ENCODE peak calls at places on chromosomes 1 and 21, in five cellular contexts. X is Caco-2, D is AG04450, S is uterus, U is Calu3. W is an unnamed sample.

GRCh38 chr1:47582891-47583608 is 145.2 kb downstream of the FOXD2 start:
- DNase-seq in X (no peak), S (no peak), D (no peak), U (no peak), W (peak; percentile 21)

GRCh38 chr1:197761654-197762053 is 13.6 kb downstream of the DENND1B start:
- DNase-seq in D (no peak), S (no peak), X (no peak), U (no peak), W (no peak)

GRCh38 chr1:23100074-23100748 is 68.4 kb downstream of the LUZP1 start:
- DNase-seq in X (no peak), D (peak; percentile 86), U (no peak), S (peak; percentile 42), W (no peak)

GRCh38 chr1:12422488-12422887 is 192.7 kb downstream of the VPS13D start:
- DNase-seq in S (no peak), U (no peak), X (no peak), D (no peak), W (no peak)

GRCh38 chr1:221712198-221712684 is 29.6 kb downstream of the DUSP10 start:
- DNase-seq in U (no peak), X (no peak), S (no peak), D (peak; percentile 88), W (no peak)

GRCh38 chr1:69568435-69569280 is 936 bp downstream of the LRRC7 start:
- DNase-seq in U (no peak), S (no peak), D (no peak), X (no peak), W (peak; percentile 37)

GRCh38 chr1:46369542-46370213 is 24.4 kb upstream of the FAAH start:
- DNase-seq in X (no peak), D (no peak), S (no peak), U (no peak), W (no peak)

GRCh38 chr1:228500143-228500736 is 13.1 kb downstream of the RNF187 start:
- DNase-seq in S (no peak), D (no peak), U (no peak), X (no peak), W (no peak)

GRCh38 chr1:9902060-9902452 is 8.0 kb downstream of the CTNNBIP1 start:
- DNase-seq in S (no peak), D (no peak), X (no peak), U (no peak), W (no peak)

GRCh38 chr21:28212056-28212455 is 780.6 kb downstream of the LTN1 start:
- DNase-seq in U (no peak), S (peak; percentile 89), D (no peak), X (no peak), W (no peak)

GRCh38 chr1:181440510-181440909 is 42.8 kb upstream of the CACNA1E start:
- DNase-seq in U (no peak), X (no peak), D (no peak), S (no peak), W (no peak)

GRCh38 chr1:46642091-46642680 is 25.6 kb upstream of the MOB3C start:
- DNase-seq in X (no peak), U (no peak), S (no peak), D (no peak), W (no peak)

GRCh38 chr1:29180497-29181412 is 945 bp downstream of the SRSF4 start:
- DNase-seq in U (no peak), D (no peak), S (no peak), X (no peak), W (no peak)

GRCh38 chr1:117631361-117631760 is 25.5 kb downstream of the TENT5C start:
- DNase-seq in X (peak; percentile 41), D (no peak), S (no peak), U (no peak), W (no peak)

GRCh38 chr1:160739098-160739511 is at the start of gene SLAMF7:
- DNase-seq in D (no peak), U (peak; percentile 43), S (no peak), X (no peak), W (no peak)

GRCh38 chr1:245234217-245235120 is 79.7 kb downstream of the KIF26B start:
- DNase-seq in D (no peak), S (no peak), U (no peak), X (no peak), W (no peak)

GRCh38 chr1:4175566-4176405 is 275.7 kb upstream of the C1orf174 start:
- DNase-seq in S (no peak), U (no peak), D (no peak), X (no peak), W (no peak)

GRCh38 chr1:95829581-95829980 is 595.6 kb downstream of the RWDD3 start:
- DNase-seq in D (no peak), S (no peak), X (no peak), U (no peak), W (no peak)

GRCh38 chr1:205374205-205375078 is 17.7 kb upstream of the KLHDC8A start:
- DNase-seq in U (no peak), X (no peak), D (no peak), S (no peak), W (no peak)

GRCh38 chr1:41840592-41841246 is 78.0 kb downstream of the HIVEP3 start:
- DNase-seq in D (no peak), S (no peak), U (peak; percentile 8), X (no peak), W (no peak)

GRCh38 chr21:32782698-32783097 is 11.1 kb upstream of the PAXBP1 start:
- DNase-seq in S (no peak), D (no peak), U (no peak), X (no peak), W (no peak)
- TF ChIP-seq CTCF in S (no peak), D (no peak), U (no peak), X (no peak), W (no peak)

GRCh38 chr1:59776960-59777852 is 37.5 kb upstream of the HOOK1 start:
- DNase-seq in X (no peak), U (no peak), D (no peak), S (no peak), W (no peak)
- TF ChIP-seq CTCF in X (no peak), U (no peak), D (peak; percentile 29), S (no peak), W (no peak)

GRCh38 chr1:13482600-13482999 is 31.2 kb downstream of the LRRC38 start:
- DNase-seq in X (no peak), D (no peak), S (no peak), U (no peak), W (no peak)

GRCh38 chr1:13492711-13493110 is 21.1 kb downstream of the LRRC38 start:
- DNase-seq in S (no peak), D (no peak), U (no peak), X (no peak), W (no peak)

GRCh38 chr1:13483946-13484345 is 29.9 kb downstream of the LRRC38 start:
- DNase-seq in S (no peak), D (no peak), U (no peak), X (no peak), W (no peak)

DNA sequence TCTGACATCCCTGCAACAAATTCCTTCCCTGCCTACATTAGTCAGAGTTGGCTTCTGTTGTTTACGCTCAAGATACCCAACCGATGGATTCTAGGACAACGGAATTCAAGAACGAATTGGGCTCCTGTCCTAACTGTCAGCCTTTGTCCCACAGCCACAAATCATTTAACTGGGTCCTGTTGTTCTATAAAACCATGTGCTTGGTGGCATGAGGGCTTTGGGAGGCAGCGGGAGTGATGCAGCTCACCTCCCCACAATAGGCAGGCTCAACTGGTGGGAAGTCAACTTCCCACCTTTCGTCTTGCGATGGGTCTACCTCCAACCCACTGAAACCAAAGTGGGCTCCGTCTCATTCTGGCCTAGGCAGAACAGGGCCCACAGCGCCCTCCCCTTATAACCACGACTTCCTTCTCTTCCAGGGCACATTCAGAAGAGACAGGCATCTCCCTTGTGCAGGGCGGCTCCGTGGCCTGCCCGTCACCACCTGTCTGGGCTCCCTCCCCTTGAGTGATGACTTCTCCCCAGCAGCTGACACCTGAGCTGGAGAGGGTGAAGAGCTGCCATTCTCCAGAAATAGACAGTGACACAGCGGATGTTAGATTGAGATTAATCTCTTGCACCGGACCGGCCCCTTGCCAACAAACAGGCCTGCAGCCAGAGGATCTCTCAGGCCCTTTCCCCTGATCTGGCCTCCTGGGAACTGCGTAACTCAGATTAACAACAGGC is 26.5 kb downstream of the LRRC38 start:
- DNase-seq in D (no peak), S (no peak), U (no peak), X (no peak), W (no peak)
- TF ChIP-seq CTCF in D (no peak), S (no peak), U (no peak), X (no peak), W (no peak)

GRCh38 chr21:31479222-31479621 is 135.2 kb upstream of the TIAM1 start:
- DNase-seq in D (no peak), U (no peak), X (no peak), S (no peak), W (no peak)

GRCh38 chr21:31484219-31484618 is 140.2 kb upstream of the TIAM1 start:
- DNase-seq in U (no peak), S (no peak), X (no peak), D (no peak), W (no peak)

GRCh38 chr21:31479714-31480113 is 135.7 kb upstream of the TIAM1 start:
- DNase-seq in X (no peak), U (no peak), D (no peak), S (no peak), W (no peak)

GRCh38 chr21:31480228-31480627 is 136.2 kb upstream of the TIAM1 start:
- DNase-seq in D (no peak), X (no peak), S (no peak), U (no peak), W (no peak)

DNA sequence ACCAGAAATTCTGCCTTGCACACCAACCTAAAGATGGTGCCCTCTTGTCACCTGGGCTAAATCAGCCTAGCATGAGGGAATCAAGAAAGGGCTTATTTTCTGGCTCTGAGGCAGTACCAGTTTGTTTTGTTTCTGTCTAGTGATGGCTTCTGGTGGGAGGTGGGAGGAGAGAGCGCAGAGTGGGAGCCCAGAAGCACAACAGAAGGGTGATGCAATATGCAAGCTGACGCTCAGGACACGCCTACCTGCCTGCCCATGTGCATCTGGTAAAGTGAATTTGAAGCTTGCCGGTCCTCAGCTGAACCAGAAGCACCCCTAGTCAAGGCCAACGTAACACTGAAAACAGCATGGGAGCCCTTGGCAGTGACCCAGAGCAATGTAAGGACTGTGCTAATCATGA is 138.4 kb upstream of the TIAM1 start:
- DNase-seq in U (no peak), S (no peak), D (no peak), X (no peak), W (no peak)
- TF ChIP-seq CTCF in U (no peak), S (no peak), D (no peak), X (no peak), W (no peak)

GRCh38 chr1:6547301-6547700 is 7.0 kb downstream of the NOL9 start:
- DNase-seq in D (no peak), U (no peak), S (no peak), X (no peak), W (no peak)
- TF ChIP-seq CTCF in D (peak; percentile 21), U (no peak), S (no peak), X (no peak), W (no peak)